ENCODE peak calls at places on chromosomes 3 and 15, in six cellular contexts. I is left lung, R is psoas muscle, M is heart left ventricle, A is ovary, Y is H9. N is an unnamed sample. For H3K4me1, the result is how much of the 10 kb centered on the place peaks cover.

GRCh38 chr3:52428151-52429005 is 16.5 kb downstream of the SEMA3G start:
- DNase-seq in I (no peak), R (no peak), M (peak), A (peak), Y (peak), N (peak)

GRCh38 chr3:175951047-175951694 is 1092.0 kb downstream of the NAALADL2 start:
- DNase-seq in I (no peak), R (no peak), M (no peak), A (no peak), Y (no peak), N (no peak)

GRCh38 chr15:45151998-45152828 is 22.4 kb downstream of the DUOX1 start:
- DNase-seq in I (no peak), R (no peak), M (no peak), A (no peak), Y (no peak), N (no peak)

GRCh38 chr3:16239082-16239770 is 25.5 kb downstream of the DPH3 start:
- DNase-seq in I (peak), R (no peak), M (no peak), A (no peak), Y (no peak), N (peak)

GRCh38 chr15:25469377-25469776 is 30.6 kb upstream of the UBE3A start:
- DNase-seq in I (no peak), R (no peak), M (peak), A (no peak), Y (no peak), N (no peak)

GRCh38 chr15:92914768-92915221 is 14.7 kb downstream of the CHD2 start:
- DNase-seq in I (no peak), R (no peak), M (no peak), A (no peak), Y (no peak), N (no peak)

GRCh38 chr3:10627884-10628572 is 122.6 kb upstream of the ATP2B2 start:
- DNase-seq in I (no peak), R (no peak), M (no peak), A (no peak), Y (peak), N (no peak)

GRCh38 chr3:11641683-11642407 is 1.9 kb downstream of the VGLL4 start:
- DNase-seq in I (no peak), R (no peak), M (no peak), A (no peak), Y (no peak), N (no peak)

GRCh38 chr3:96259299-96259698 is 555.1 kb upstream of the EPHA6 start:
- DNase-seq in I (no peak), R (no peak), M (no peak), A (no peak), Y (no peak), N (no peak)

GRCh38 chr3:124248471-124249028 is 256.6 kb upstream of the ROPN1 start:
- DNase-seq in I (no peak), R (peak), M (peak), A (no peak), Y (no peak), N (peak)

GRCh38 chr15:41661529-41662225 is 1.5 kb downstream of the MGA start:
- DNase-seq in I (peak), R (peak), M (peak), A (peak), Y (peak), N (peak)

GRCh38 chr3:188687389-188687788 is 484.4 kb upstream of the TPRG1 start:
- DNase-seq in I (peak), R (no peak), M (no peak), A (no peak), Y (peak), N (no peak)

GRCh38 chr3:152225176-152225575 is 43.6 kb upstream of the MBNL1 start:
- DNase-seq in I (no peak), R (no peak), M (no peak), A (no peak), Y (no peak), N (no peak)

GRCh38 chr3:197305854-197306253 is 7.4 kb upstream of the DLG1 start:
- DNase-seq in I (no peak), R (no peak), M (no peak), A (no peak), Y (no peak), N (no peak)

GRCh38 chr15:49991587-49991986 is 127.4 kb downstream of the ATP8B4 start:
- DNase-seq in I (no peak), R (no peak), M (no peak), A (no peak), Y (no peak), N (no peak)

GRCh38 chr3:154324919-154325318 is 632 bp upstream of the DHX36 start:
- DNase-seq in I (no peak), R (no peak), M (no peak), A (no peak), Y (no peak), N (no peak)

GRCh38 chr15:31366169-31366734 is 39.6 kb downstream of the KLF13 start:
- DNase-seq in I (no peak), R (peak), M (no peak), A (peak), Y (peak), N (no peak)

GRCh38 chr3:190336516-190337189 is 14.4 kb upstream of the CLDN1 start:
- DNase-seq in I (no peak), R (no peak), M (no peak), A (no peak), Y (no peak), N (no peak)

GRCh38 chr3:30637310-30638227 is 31.2 kb downstream of the TGFBR2 start:
- DNase-seq in I (no peak), R (no peak), M (no peak), A (no peak), Y (no peak), N (no peak)
- H3K4me1 ChIP-seq in I (under half), R (half or more), M (half or more), A (under half), Y (under half), N (under half)

GRCh38 chr3:9595877-9596276 is 42.3 kb upstream of the LHFPL4 start:
- DNase-seq in I (no peak), R (no peak), M (no peak), A (no peak), Y (no peak), N (no peak)

GRCh38 chr3:9590282-9590791 is 36.7 kb upstream of the LHFPL4 start:
- DNase-seq in I (no peak), R (no peak), M (no peak), A (no peak), Y (no peak), N (no peak)
- H3K27ac ChIP-seq in I (no peak), R (no peak), M (no peak), A (no peak), Y (no peak), N (no peak)

GRCh38 chr3:114450008-114450596 is 156.3 kb downstream of the TIGIT start:
- DNase-seq in I (no peak), R (no peak), M (no peak), A (no peak), Y (no peak), N (no peak)
- TF ChIP-seq CTCF in I (no peak), R (peak), M (no peak), A (no peak), Y (no peak), N (no peak)

DNA sequence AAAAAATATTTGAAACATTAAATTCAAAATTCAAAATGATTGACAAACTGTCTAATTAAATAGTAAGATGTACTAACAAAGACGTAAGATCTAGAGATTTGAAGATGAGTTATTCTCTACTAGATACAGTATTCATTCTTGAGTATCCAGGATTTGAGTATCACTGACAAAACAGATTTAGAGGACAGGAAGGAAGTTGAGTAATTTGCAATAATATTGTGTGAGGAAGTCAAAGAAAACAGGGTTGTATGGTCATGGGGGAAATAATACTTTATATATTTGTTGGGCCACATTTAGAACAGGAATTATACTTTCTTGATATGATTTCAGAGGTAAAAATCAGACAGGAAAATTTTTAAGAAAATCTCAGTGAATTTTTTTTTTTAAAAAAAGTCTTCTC is 393.1 kb upstream of the CDIN1 start:
- DNase-seq in I (no peak), R (no peak), M (no peak), A (no peak), Y (no peak), N (no peak)
- H3K4me1 ChIP-seq in I (under half), R (under half), M (under half), A (under half), Y (under half), N (under half)

DNA sequence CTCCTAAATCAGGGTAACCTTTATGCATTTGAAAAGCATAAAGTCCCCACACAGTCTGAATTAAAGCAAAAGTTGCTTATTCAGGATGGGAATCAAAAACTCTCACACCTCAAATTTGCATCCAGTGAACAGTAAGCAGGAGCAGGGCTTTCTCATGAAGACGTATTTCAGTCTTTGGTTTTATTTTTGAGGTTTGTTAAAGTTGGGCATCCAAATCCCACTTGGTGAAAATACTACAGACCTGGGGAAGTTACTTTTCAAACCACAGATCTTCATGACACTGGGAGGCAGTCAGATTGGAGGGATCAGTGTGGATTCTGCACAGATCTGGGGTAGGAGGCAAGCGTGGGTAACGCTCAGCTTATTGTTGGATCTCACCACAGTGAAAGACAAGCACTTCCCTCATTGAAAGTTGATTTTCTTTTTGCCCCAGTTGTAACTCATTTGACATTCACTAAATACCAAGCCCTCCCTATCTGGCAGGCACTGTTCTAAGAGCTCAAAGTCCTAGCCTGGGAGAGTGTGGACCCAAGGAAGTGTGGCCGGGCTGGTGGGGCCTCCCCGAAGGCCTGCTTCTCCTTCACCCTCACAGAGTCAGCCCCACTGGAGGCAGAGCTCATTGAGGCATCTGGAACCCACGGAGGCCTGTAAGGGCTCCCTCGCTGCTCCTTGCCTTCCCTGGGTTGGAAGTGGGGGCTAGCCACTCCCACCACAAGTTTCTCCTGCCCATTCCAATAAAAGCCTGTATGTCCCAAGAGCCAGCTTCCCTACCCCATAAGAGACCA is 783 bp upstream of the ISG20 start:
- DNase-seq in I (no peak), R (no peak), M (no peak), A (no peak), Y (no peak), N (no peak)
- H3K27ac ChIP-seq in I (peak), R (peak), M (peak), A (peak), Y (peak), N (peak)

GRCh38 chr3:128278761-128279593 is 125.7 kb downstream of the EEFSEC start:
- DNase-seq in I (peak), R (peak), M (peak), A (peak), Y (peak), N (peak)
- TF ChIP-seq CTCF in I (no peak), R (no peak), M (no peak), A (no peak), Y (no peak), N (no peak)

GRCh38 chr15:74528876-74529275 is 12.1 kb upstream of the ARID3B start:
- DNase-seq in I (no peak), R (no peak), M (no peak), A (no peak), Y (no peak), N (no peak)

GRCh38 chr15:74535388-74536084 is 5.5 kb upstream of the ARID3B start:
- DNase-seq in I (no peak), R (no peak), M (no peak), A (no peak), Y (no peak), N (no peak)

GRCh38 chr15:74530771-74531143 is 10.3 kb upstream of the ARID3B start:
- DNase-seq in I (no peak), R (no peak), M (no peak), A (no peak), Y (peak), N (no peak)

GRCh38 chr15:74529911-74530310 is 11.1 kb upstream of the ARID3B start:
- DNase-seq in I (no peak), R (no peak), M (no peak), A (no peak), Y (no peak), N (no peak)

GRCh38 chr15:74531144-74531811 is 9.7 kb upstream of the ARID3B start:
- DNase-seq in I (no peak), R (no peak), M (no peak), A (no peak), Y (peak), N (no peak)
- H3K4me1 ChIP-seq in I (under half), R (under half), M (under half), A (under half), Y (under half), N (under half)

GRCh38 chr15:38129531-38130199 is 123.0 kb upstream of the SPRED1 start:
- DNase-seq in I (peak), R (peak), M (peak), A (peak), Y (no peak), N (peak)
- H3K27ac ChIP-seq in I (peak), R (peak), M (peak), A (no peak), Y (no peak), N (peak)

DNA sequence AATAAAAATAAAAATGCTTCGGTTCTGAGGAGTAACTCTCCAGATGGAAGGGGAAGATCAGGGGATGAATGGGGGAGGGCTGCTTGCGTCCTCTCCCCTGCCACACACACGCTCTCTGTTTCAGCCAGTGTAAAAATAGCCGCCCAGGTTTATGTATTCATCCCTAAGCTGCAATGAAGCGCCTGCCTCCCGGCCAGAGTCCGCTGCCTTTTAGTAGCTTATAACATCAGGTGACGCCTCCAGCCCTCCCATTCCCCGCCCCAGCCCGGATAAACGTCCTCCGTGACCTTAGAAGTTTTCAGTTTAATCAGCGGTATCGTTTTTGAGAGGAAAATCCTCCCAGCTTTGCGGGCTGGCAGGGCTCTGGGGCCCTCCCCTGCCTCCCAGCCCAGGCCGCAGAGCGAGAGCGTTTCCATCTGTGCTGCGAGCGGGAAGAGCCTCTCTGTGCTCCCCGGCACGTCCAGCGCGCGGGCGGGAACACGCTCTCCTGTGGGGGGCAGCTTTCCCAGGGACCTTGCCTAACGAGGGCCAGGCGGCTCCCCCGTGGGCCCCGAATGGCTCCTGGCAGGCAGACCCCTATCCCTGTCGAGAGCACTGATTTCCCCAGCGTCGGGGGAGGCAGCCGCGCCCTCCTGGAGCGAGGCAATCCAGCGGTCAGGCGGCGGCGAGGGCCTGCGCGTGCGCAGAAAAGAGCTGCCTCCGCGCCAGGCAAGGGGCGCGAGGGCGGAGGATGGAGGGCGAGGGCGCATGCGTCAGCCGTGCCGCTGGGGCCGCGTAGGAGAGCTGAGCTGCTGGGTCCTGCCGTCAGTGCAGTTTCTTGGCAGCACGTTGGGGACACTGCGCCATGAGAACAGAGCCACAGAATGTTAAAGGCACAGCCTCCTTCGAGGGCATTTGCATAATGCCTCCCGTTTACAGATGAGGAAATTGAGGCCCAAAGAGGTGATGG is 71.2 kb downstream of the CCNL1 start:
- DNase-seq in I (peak), R (peak), M (peak), A (peak), Y (peak), N (peak)
- TF ChIP-seq CTCF in I (no peak), R (peak), M (no peak), A (peak), Y (no peak), N (peak)

N was measured in right lobe of liver.